ENCODE peak calls at places on chromosomes 6 and 20, in five cellular contexts. J is SK-N-SH, S is GM12878, V is K562, M is HepG2. Y is an unnamed sample.

GRCh38 chr6:126015869-126016268 is 29.5 kb downstream of the TRMT11 start:
- DNase-seq in M (no peak), V (no peak), S (no peak), J (no peak), Y (no peak)

GRCh38 chr20:50762045-50762422 is 30.7 kb downstream of the PARD6B start:
- DNase-seq in J (no peak), V (no peak), M (no peak), S (no peak), Y (no peak)

GRCh38 chr20:25282034-25282781 is 34.3 kb downstream of the PYGB start:
- DNase-seq in M (no peak), V (no peak), J (no peak), S (no peak), Y (no peak)

GRCh38 chr6:14466278-14466677 is 348.7 kb downstream of the CD83 start:
- DNase-seq in S (no peak), V (no peak), M (no peak), J (no peak), Y (no peak)

GRCh38 chr6:4309540-4309939 is 174.2 kb upstream of the ECI2 start:
- DNase-seq in S (no peak), J (no peak), V (no peak), M (no peak), Y (no peak)

GRCh38 chr6:36027501-36028087 is at the start of gene MAPK14:
- DNase-seq in J (peak), V (peak), S (peak), M (peak), Y (peak)

GRCh38 chr20:21801193-21801592 is 95.7 kb downstream of the PAX1 start:
- DNase-seq in M (no peak), J (no peak), V (no peak), S (no peak), Y (no peak)

GRCh38 chr6:169530762-169531143 is 171.1 kb downstream of the WDR27 start:
- DNase-seq in V (no peak), M (no peak), J (no peak), S (no peak), Y (no peak)

GRCh38 chr6:36444470-36444869 is 1.7 kb downstream of the KCTD20 start:
- DNase-seq in M (no peak), J (no peak), S (no peak), V (no peak), Y (no peak)

GRCh38 chr20:43549416-43550136 is 9.3 kb upstream of the SGK2 start:
- DNase-seq in V (no peak), J (no peak), S (no peak), M (no peak), Y (no peak)

GRCh38 chr6:12483712-12484111 is 193.6 kb downstream of the EDN1 start:
- DNase-seq in V (no peak), J (no peak), M (no peak), S (peak), Y (no peak)

GRCh38 chr20:62053465-62054196 is 12.1 kb downstream of the TAF4 start:
- DNase-seq in J (no peak), S (no peak), M (no peak), V (no peak), Y (no peak)

GRCh38 chr6:72661408-72661807 is 39.5 kb downstream of the KCNQ5 start:
- DNase-seq in M (no peak), V (no peak), J (no peak), S (no peak), Y (no peak)

GRCh38 chr6:85452441-85452881 is 2.6 kb downstream of the NT5E start:
- DNase-seq in M (no peak), S (no peak), V (no peak), J (no peak), Y (no peak)

GRCh38 chr20:60204601-60205000 is 246.4 kb downstream of the CDH26 start:
- DNase-seq in M (no peak), V (no peak), J (no peak), S (no peak), Y (no peak)

GRCh38 chr6:4059115-4059777 is 19.7 kb downstream of the FAM217A start:
- DNase-seq in S (no peak), M (peak), J (no peak), V (peak), Y (no peak)

GRCh38 chr6:141029908-141030307 is 1102.8 kb upstream of the GJE1 start:
- DNase-seq in V (no peak), J (no peak), M (no peak), S (no peak), Y (no peak)

GRCh38 chr20:44745560-44746366 is at the start of gene KCNK15:
- DNase-seq in J (peak), V (peak), M (no peak), S (no peak), Y (no peak)

GRCh38 chr6:116265081-116265829 is 11.4 kb upstream of the TSPYL4 start:
- DNase-seq in M (no peak), S (no peak), J (no peak), V (no peak), Y (no peak)

GRCh38 chr6:137804647-137805046 is 62.4 kb upstream of the TNFAIP3 start:
- DNase-seq in M (no peak), J (no peak), S (no peak), V (no peak), Y (no peak)

GRCh38 chr20:59095140-59095539 is 52.6 kb upstream of the PRELID3B start:
- DNase-seq in V (no peak), S (no peak), M (no peak), J (no peak), Y (no peak)

GRCh38 chr20:59094576-59094975 is 52.0 kb upstream of the PRELID3B start:
- DNase-seq in V (no peak), M (no peak), S (no peak), J (no peak), Y (no peak)
- TF ChIP-seq FOXM1 in V (no peak), M (no peak), S (no peak), J (no peak), Y (no peak)

GRCh38 chr6:45613678-45614077 is 235.9 kb upstream of the SUPT3H start:
- DNase-seq in M (no peak), J (no peak), S (no peak), V (no peak), Y (no peak)
- TF ChIP-seq FOXM1 in M (no peak), J (no peak), S (no peak), V (no peak), Y (no peak)

DNA sequence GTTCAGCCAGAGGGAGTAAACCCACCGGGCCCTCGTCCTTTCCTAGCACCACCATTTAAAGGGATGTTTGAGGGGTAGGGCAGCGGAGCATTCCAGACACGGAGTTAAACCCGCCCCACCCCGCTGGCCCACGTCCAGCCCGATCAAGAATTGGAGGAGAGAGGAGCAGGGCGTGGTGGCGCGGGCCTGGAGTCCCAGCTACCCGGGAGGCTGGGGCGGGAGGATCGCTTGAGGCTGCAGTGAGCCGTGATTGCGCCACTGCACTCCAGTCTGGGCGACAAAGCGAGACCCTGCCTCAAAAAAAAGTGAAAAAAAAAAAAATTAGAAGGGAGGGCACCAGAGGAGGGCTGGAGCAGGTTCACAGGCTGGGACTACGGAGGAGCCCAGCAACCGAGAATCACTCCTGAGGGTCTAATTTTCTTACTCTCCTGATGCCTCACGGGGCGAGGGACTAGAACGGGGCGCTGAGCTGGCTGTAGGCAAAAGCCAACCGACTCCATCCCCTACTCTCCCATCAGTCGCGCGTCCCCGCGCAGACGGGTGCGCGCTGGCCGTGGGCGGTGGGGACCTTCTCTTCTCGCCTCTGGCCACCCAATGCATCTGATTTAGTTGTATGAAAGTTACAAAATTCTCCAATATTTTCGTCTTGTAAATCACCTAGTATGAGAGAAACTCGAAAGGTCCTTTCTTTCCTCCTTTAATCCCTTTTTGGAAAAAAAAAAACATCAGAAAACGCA is 6.1 kb upstream of the HSPA1B start:
- DNase-seq in V (peak), S (no peak), J (peak), M (no peak), Y (peak)
- TF ChIP-seq FOXM1 in V (no peak), S (no peak), J (no peak), M (no peak), Y (no peak)

DNA sequence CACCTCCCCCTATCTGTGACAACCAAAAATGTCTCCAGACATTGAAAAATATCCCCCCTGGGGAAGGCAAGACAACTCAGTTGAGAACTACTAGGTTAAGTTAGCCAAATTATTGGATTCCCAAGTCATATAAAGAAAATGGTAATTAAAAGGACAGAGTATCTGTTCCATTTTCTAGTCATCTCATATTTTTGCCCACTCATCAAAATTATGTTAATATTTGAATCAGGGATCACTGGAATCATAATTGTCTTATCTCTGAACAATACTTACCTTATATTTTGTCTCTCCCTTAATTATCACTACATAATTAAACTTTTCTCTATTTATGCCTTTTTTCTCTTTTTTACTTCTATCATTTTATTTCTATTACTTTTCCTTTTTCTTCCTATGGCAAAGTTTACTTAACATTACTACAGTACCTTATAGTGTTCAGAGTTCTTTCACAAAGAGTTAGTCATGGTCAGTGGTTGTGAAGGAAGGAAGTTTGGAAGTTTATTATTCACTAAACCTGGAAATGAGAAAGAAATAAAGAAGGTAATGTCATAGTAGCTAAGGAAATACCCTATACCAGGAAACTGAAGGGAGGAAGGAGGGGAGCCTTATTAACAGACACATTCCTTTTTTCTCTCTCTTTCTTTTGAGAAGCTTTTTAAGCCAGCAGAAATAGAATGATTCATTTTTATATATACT is 333.0 kb downstream of the COL12A1 start:
- DNase-seq in S (no peak), M (no peak), J (no peak), V (no peak), Y (no peak)
- TF ChIP-seq FOXM1 in S (no peak), M (no peak), J (no peak), V (no peak), Y (no peak)

DNA sequence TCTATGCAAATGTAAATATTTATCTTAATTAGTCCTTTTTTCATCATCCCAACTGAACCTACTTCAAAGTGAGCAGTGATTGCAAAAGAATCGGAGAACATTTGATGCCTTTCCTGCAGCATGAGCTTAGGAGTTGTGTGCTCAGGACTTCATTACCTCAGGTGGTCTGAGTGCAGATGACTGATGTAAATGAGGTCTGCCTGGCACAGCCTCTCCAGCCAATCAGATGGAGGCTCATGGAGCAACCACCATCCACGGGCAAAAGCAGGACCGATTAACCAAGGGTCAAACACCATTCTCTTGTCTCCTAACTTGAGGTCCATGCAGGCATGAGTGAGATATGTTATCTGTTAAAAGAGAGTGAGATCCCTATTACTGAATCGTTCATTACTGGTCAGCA is 165.7 kb upstream of the CARMIL1 start:
- DNase-seq in M (no peak), V (no peak), J (no peak), S (no peak), Y (no peak)
- TF ChIP-seq FOXM1 in M (no peak), V (no peak), J (no peak), S (no peak), Y (no peak)

DNA sequence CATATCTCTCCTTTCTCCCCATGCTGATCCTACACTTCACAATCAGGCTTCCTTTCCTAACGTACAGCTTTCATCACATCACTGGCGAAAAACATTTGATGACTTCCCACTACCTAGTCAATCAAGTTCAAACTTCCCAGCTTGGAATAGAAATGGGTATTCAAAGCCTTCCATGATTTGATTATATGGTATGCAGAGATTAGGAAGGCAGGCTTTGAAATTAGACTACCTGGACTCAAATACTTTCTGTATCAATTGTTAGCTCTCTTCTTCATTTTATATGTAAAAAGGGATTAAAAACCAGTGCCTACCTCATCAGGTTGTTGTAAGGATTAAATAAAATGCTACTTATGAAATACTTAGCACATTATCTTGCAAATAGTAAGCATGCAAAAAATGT is 7.7 kb downstream of the NCOA6 start:
- DNase-seq in S (no peak), V (no peak), J (no peak), M (no peak), Y (no peak)
- TF ChIP-seq FOXM1 in S (no peak), V (no peak), J (no peak), M (no peak), Y (no peak)

GRCh38 chr6:55445648-55446204 is 118.5 kb downstream of the GFRAL start:
- DNase-seq in V (no peak), S (peak), M (peak), J (peak), Y (peak)

GRCh38 chr6:55450007-55450406 is 122.7 kb downstream of the GFRAL start:
- DNase-seq in V (no peak), J (no peak), M (no peak), S (no peak), Y (no peak)

GRCh38 chr6:55448446-55448845 is 121.2 kb downstream of the GFRAL start:
- DNase-seq in J (no peak), M (no peak), S (no peak), V (no peak), Y (no peak)

GRCh38 chr6:55443238-55444134 is 116.2 kb downstream of the GFRAL start:
- DNase-seq in J (no peak), S (no peak), V (no peak), M (no peak), Y (no peak)

GRCh38 chr6:55449219-55449618 is 122.0 kb downstream of the GFRAL start:
- DNase-seq in S (no peak), M (no peak), V (no peak), J (no peak), Y (peak)
- TF ChIP-seq FOXM1 in S (no peak), M (no peak), V (no peak), J (no peak), Y (no peak)

GRCh38 chr20:15900443-15900842 is 672.8 kb downstream of the KIF16B start:
- DNase-seq in S (no peak), J (no peak), V (no peak), M (no peak), Y (no peak)

GRCh38 chr20:15899972-15900371 is 673.3 kb downstream of the KIF16B start:
- DNase-seq in S (no peak), M (no peak), V (no peak), J (no peak), Y (no peak)

GRCh38 chr20:15905661-15906060 is 667.6 kb downstream of the KIF16B start:
- DNase-seq in S (no peak), V (no peak), M (no peak), J (no peak), Y (no peak)

GRCh38 chr20:15902493-15902892 is 670.8 kb downstream of the KIF16B start:
- DNase-seq in M (no peak), S (no peak), V (no peak), J (no peak), Y (peak)
- TF ChIP-seq FOXM1 in M (no peak), S (no peak), V (no peak), J (no peak), Y (no peak)

GRCh38 chr6:62246087-62246486 is 39.9 kb downstream of the KHDRBS2 start:
- DNase-seq in J (no peak), M (no peak), S (no peak), V (no peak), Y (no peak)
- TF ChIP-seq FOXM1 in J (no peak), M (no peak), S (no peak), V (no peak), Y (no peak)

Y was measured in HEK293T.